ENCODE peak calls at places on chromosome 9, in four cellular contexts. K, Z, B and J are unnamed samples.
A peak's percentile ranks its signal among the peaks of the same experiment; 100 is the strongest.

GRCh38 chr9:134781895-134782294 is 98.7 kb upstream of the FCN2 start:
- DNase-seq in B (no peak), Z (peak; percentile 16), K (no peak), J (no peak)

GRCh38 chr9:137676998-137677397 is 58.2 kb downstream of the EHMT1 start:
- DNase-seq in Z (no peak), K (no peak), B (no peak), J (no peak)

GRCh38 chr9:72102520-72102919 is 42.1 kb upstream of the C9orf57 start:
- DNase-seq in K (no peak), Z (no peak), B (no peak), J (no peak)

GRCh38 chr9:14768561-14769234 is 46.2 kb upstream of the CER1 start:
- DNase-seq in Z (peak; percentile 52), B (no peak), K (peak; percentile 53), J (peak; percentile 39)

GRCh38 chr9:110099236-110099741 is 108.7 kb downstream of the C9orf152 start:
- DNase-seq in K (no peak), B (no peak), Z (peak; percentile 47), J (no peak)

GRCh38 chr9:97954550-97954989 is 16.6 kb upstream of the HEMGN start:
- DNase-seq in K (peak; percentile 76), B (no peak), Z (peak; percentile 90), J (peak; percentile 72)

GRCh38 chr9:14993891-14994554 is 83.8 kb upstream of the FREM1 start:
- DNase-seq in Z (no peak), B (no peak), K (no peak), J (no peak)

GRCh38 chr9:71719585-71719984 is 48.7 kb downstream of the CEMIP2 start:
- DNase-seq in Z (no peak), K (no peak), B (no peak), J (no peak)

GRCh38 chr9:75083188-75083976 is 4.6 kb downstream of the NMRK1 start:
- DNase-seq in Z (no peak), B (no peak), K (no peak), J (no peak)

DNA sequence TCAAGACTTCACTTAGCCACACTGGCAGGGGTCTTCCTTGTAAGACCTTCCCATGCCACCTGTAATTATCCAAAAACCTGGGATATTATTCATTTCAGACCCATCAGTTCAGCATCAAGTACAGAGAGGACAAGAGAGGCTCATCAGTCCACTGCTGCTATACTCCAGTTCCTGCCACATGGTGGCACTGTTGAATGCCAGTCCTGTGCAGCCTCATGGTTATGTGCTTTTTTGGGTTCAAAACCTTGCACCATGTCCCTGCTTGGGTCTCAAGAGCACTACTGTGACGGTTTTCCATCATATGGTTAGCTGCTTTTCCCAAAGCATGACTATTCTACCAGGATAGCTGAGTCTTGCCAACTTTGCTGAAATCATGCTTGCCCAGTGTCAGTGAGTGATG is 8.5 kb downstream of the PTGS1 start:
- DNase-seq in Z (peak; percentile 43), B (no peak), K (no peak), J (no peak)
- TF ChIP-seq CTCF in Z (peak; percentile 88), B (no peak), K (peak; percentile 16), J (peak; percentile 43)

GRCh38 chr9:122095010-122095767 is 2.1 kb upstream of the TTLL11 start:
- DNase-seq in B (peak; percentile 70), K (peak; percentile 67), Z (peak; percentile 70), J (peak; percentile 62)
- TF ChIP-seq CTCF in B (peak; percentile 51), K (peak; percentile 74), Z (peak; percentile 87), J (peak; percentile 74)

GRCh38 chr9:92508018-92508417 is 25.7 kb upstream of the ASPN start:
- DNase-seq in B (no peak), Z (no peak), K (no peak), J (no peak)
- TF ChIP-seq CTCF in B (no peak), Z (no peak), K (no peak), J (no peak)

DNA sequence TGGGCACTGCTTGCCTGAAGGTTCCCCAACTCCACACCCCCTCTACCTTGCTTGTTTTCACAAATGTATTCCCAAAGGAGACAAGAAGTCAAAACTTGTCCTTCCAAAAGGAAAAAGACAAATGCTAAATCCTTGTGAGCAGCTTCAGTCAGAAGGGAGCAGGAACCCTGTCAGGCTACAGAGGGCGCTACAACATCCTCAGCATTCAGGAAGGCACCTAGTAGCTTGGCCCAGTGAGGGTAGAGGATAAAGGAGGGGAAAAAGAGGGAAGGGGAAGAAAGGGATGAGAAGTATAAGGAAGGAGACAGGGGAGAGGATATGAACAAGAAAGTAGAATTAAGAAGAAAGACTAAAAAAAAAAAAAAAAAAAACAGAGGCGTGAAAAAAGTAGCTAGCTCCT is 97.5 kb downstream of the MLLT3 start:
- DNase-seq in K (no peak), B (no peak), Z (no peak), J (no peak)
- TF ChIP-seq CTCF in K (peak; percentile 37), B (no peak), Z (peak; percentile 49), J (peak; percentile 55)

GRCh38 chr9:38641985-38642864 is 21.8 kb upstream of the ANKRD18A start:
- DNase-seq in K (peak; percentile 58), B (no peak), Z (no peak), J (peak; percentile 49)

GRCh38 chr9:38643456-38644173 is 23.2 kb upstream of the ANKRD18A start:
- DNase-seq in Z (no peak), B (no peak), K (no peak), J (no peak)

GRCh38 chr9:38641142-38641541 is 20.7 kb upstream of the ANKRD18A start:
- DNase-seq in K (no peak), Z (no peak), B (no peak), J (no peak)

GRCh38 chr9:38644601-38645000 is 24.2 kb upstream of the ANKRD18A start:
- DNase-seq in Z (no peak), B (no peak), K (no peak), J (no peak)

DNA sequence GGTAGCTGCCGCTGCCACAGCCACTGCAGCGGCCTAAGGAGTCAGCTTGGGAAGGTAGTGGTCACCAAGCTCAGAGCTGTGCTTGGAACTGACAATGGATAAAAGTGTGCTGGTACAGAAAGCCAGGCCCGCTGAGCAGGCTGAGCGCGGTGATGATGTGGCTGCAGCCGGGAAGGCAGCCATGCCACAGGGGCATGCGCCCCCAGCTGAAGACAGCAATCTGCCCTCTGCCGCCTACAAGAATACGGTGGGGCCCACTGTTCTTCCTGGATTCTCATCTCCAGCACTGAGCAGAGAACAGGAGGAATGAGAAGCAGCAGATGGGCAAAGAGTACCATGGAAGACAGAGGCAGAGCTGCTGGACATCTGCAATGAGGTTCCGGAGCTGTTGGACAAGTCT is 22.6 kb upstream of the ANKRD18A start:
- DNase-seq in B (no peak), K (no peak), Z (no peak), J (no peak)
- TF ChIP-seq CTCF in B (no peak), K (no peak), Z (no peak), J (no peak)